ENCODE peak calls at places on chromosomes 5 and 9, in ten cellular contexts. One of them, this sample, is unnamed.

GRCh38 chr5:159616967-159617366 is 286.7 kb upstream of the IL12B start:
- DNase-seq in body of pancreas: no peak
- DNase-seq in MCF 10A: peak
- DNase-seq in IMR-90: peak
- DNase-seq in CD8-positive, alpha-beta T cell: no peak
- DNase-seq in AG04449: no peak
- DNase-seq in endothelial cell: no peak
- DNase-seq in colonic mucosa: no peak
- DNase-seq in RWPE1: peak
- DNase-seq in foreskin fibroblast: peak
- DNase-seq in this sample: no peak

GRCh38 chr5:73496984-73497457 is 1.2 kb upstream of the BTF3 start:
- DNase-seq in body of pancreas: no peak
- DNase-seq in MCF 10A: peak
- DNase-seq in IMR-90: peak
- DNase-seq in CD8-positive, alpha-beta T cell: no peak
- DNase-seq in AG04449: no peak
- DNase-seq in endothelial cell: no peak
- DNase-seq in colonic mucosa: no peak
- DNase-seq in RWPE1: peak
- DNase-seq in foreskin fibroblast: peak
- DNase-seq in this sample: no peak

GRCh38 chr9:91734371-91734981 is 215.6 kb downstream of the ROR2 start:
- DNase-seq in body of pancreas: peak
- DNase-seq in MCF 10A: peak
- DNase-seq in IMR-90: peak
- DNase-seq in CD8-positive, alpha-beta T cell: peak
- DNase-seq in AG04449: no peak
- DNase-seq in endothelial cell: peak
- DNase-seq in colonic mucosa: peak
- DNase-seq in RWPE1: peak
- DNase-seq in foreskin fibroblast: peak
- DNase-seq in this sample: peak

GRCh38 chr9:99606955-99607354 is 214.7 kb upstream of the NR4A3 start:
- DNase-seq in body of pancreas: no peak
- DNase-seq in MCF 10A: no peak
- DNase-seq in IMR-90: no peak
- DNase-seq in CD8-positive, alpha-beta T cell: no peak
- DNase-seq in AG04449: no peak
- DNase-seq in endothelial cell: no peak
- DNase-seq in colonic mucosa: no peak
- DNase-seq in RWPE1: peak
- DNase-seq in foreskin fibroblast: no peak
- DNase-seq in this sample: no peak

GRCh38 chr5:142915840-142916424 is 145.8 kb downstream of the ARHGAP26 start:
- DNase-seq in body of pancreas: peak
- DNase-seq in MCF 10A: peak
- DNase-seq in IMR-90: peak
- DNase-seq in CD8-positive, alpha-beta T cell: no peak
- DNase-seq in AG04449: no peak
- DNase-seq in endothelial cell: peak
- DNase-seq in colonic mucosa: peak
- DNase-seq in RWPE1: peak
- DNase-seq in foreskin fibroblast: peak
- DNase-seq in this sample: no peak

GRCh38 chr5:178120661-178121357 is 7.5 kb downstream of the N4BP3 start:
- DNase-seq in body of pancreas: peak
- DNase-seq in MCF 10A: peak
- DNase-seq in IMR-90: peak
- DNase-seq in CD8-positive, alpha-beta T cell: peak
- DNase-seq in AG04449: no peak
- DNase-seq in endothelial cell: no peak
- DNase-seq in colonic mucosa: peak
- DNase-seq in RWPE1: peak
- DNase-seq in foreskin fibroblast: peak
- DNase-seq in this sample: no peak

GRCh38 chr5:40784027-40784653 is 14.0 kb downstream of the PRKAA1 start:
- DNase-seq in body of pancreas: no peak
- DNase-seq in MCF 10A: no peak
- DNase-seq in IMR-90: no peak
- DNase-seq in CD8-positive, alpha-beta T cell: no peak
- DNase-seq in AG04449: no peak
- DNase-seq in endothelial cell: no peak
- DNase-seq in colonic mucosa: peak
- DNase-seq in RWPE1: no peak
- DNase-seq in foreskin fibroblast: no peak
- DNase-seq in this sample: no peak

GRCh38 chr5:1430121-1430795 is 15.0 kb downstream of the SLC6A3 start:
- DNase-seq in body of pancreas: no peak
- DNase-seq in MCF 10A: no peak
- DNase-seq in IMR-90: no peak
- DNase-seq in CD8-positive, alpha-beta T cell: no peak
- DNase-seq in AG04449: no peak
- DNase-seq in endothelial cell: no peak
- DNase-seq in colonic mucosa: no peak
- DNase-seq in RWPE1: no peak
- DNase-seq in foreskin fibroblast: no peak
- DNase-seq in this sample: no peak

GRCh38 chr5:14463629-14464028 is 118.0 kb upstream of the OTULINL start:
- DNase-seq in body of pancreas: no peak
- DNase-seq in MCF 10A: peak
- DNase-seq in IMR-90: peak
- DNase-seq in CD8-positive, alpha-beta T cell: no peak
- DNase-seq in AG04449: no peak
- DNase-seq in endothelial cell: no peak
- DNase-seq in colonic mucosa: peak
- DNase-seq in RWPE1: peak
- DNase-seq in foreskin fibroblast: peak
- DNase-seq in this sample: no peak

GRCh38 chr9:15935661-15936315 is 382.9 kb downstream of the CCDC171 start:
- DNase-seq in body of pancreas: no peak
- DNase-seq in MCF 10A: no peak
- DNase-seq in IMR-90: no peak
- DNase-seq in CD8-positive, alpha-beta T cell: no peak
- DNase-seq in AG04449: no peak
- DNase-seq in endothelial cell: no peak
- DNase-seq in colonic mucosa: no peak
- DNase-seq in RWPE1: no peak
- DNase-seq in foreskin fibroblast: peak
- DNase-seq in this sample: no peak

GRCh38 chr5:30040483-30041116 is 1152.9 kb upstream of the CDH6 start:
- DNase-seq in body of pancreas: peak
- DNase-seq in MCF 10A: peak
- DNase-seq in IMR-90: peak
- DNase-seq in CD8-positive, alpha-beta T cell: no peak
- DNase-seq in AG04449: no peak
- DNase-seq in endothelial cell: peak
- DNase-seq in colonic mucosa: peak
- DNase-seq in RWPE1: peak
- DNase-seq in foreskin fibroblast: no peak
- DNase-seq in this sample: no peak

GRCh38 chr5:134249469-134250379 is 23.9 kb upstream of the PPP2CA start:
- DNase-seq in body of pancreas: no peak
- DNase-seq in MCF 10A: peak
- DNase-seq in IMR-90: peak
- DNase-seq in CD8-positive, alpha-beta T cell: no peak
- DNase-seq in AG04449: no peak
- DNase-seq in endothelial cell: no peak
- DNase-seq in colonic mucosa: no peak
- DNase-seq in RWPE1: no peak
- DNase-seq in foreskin fibroblast: peak
- DNase-seq in this sample: no peak

DNA sequence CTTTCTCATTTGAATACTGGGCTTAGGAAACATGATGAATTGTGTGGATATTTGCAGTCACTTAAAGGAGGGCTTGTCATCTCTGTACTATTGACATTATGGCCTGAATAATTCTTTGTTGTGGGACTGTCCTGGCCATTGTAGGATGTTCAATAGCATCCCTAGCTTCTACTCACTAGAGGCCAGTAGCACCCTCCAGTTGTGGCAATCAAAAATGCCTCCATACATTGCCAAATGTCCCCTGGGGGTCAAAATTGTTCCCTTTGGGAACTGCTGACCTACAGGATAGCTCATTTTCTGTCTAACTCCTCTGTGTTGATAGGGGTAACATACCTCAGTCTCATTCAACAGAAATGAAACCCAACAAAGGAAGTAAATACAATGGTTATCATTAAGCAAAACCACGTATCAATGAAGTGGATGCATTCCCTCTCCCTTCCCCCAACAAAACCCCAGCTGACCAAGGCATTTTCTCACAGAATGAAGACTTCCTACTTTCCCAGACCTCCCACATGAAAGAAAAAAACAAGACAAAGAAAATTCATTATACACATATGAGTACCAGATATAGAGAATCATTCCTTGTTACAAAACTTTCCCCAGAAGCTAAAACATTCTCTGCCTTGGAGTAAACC is 18.1 kb downstream of the FYB1 start:
- DNase-seq in body of pancreas: no peak
- DNase-seq in MCF 10A: no peak
- DNase-seq in IMR-90: no peak
- DNase-seq in CD8-positive, alpha-beta T cell: no peak
- DNase-seq in AG04449: no peak
- DNase-seq in endothelial cell: no peak
- DNase-seq in colonic mucosa: no peak
- DNase-seq in RWPE1: no peak
- DNase-seq in foreskin fibroblast: no peak
- DNase-seq in this sample: no peak
- TF ChIP-seq CTCF in body of pancreas: no peak
- TF ChIP-seq CTCF in MCF 10A: no peak
- TF ChIP-seq CTCF in IMR-90: no peak
- TF ChIP-seq CTCF in CD8-positive, alpha-beta T cell: peak
- TF ChIP-seq CTCF in AG04449: no peak
- TF ChIP-seq CTCF in endothelial cell: no peak
- TF ChIP-seq CTCF in colonic mucosa: no peak
- TF ChIP-seq CTCF in RWPE1: no peak
- TF ChIP-seq CTCF in foreskin fibroblast: no peak
- TF ChIP-seq CTCF in this sample: no peak

GRCh38 chr9:21075484-21075883 is 2.3 kb downstream of the IFNB1 start:
- DNase-seq in body of pancreas: no peak
- DNase-seq in MCF 10A: no peak
- DNase-seq in IMR-90: no peak
- DNase-seq in CD8-positive, alpha-beta T cell: no peak
- DNase-seq in AG04449: no peak
- DNase-seq in endothelial cell: no peak
- DNase-seq in colonic mucosa: no peak
- DNase-seq in RWPE1: no peak
- DNase-seq in foreskin fibroblast: no peak
- DNase-seq in this sample: no peak

GRCh38 chr9:21077842-21078241 is at the start of gene IFNB1:
- DNase-seq in body of pancreas: no peak
- DNase-seq in MCF 10A: no peak
- DNase-seq in IMR-90: no peak
- DNase-seq in CD8-positive, alpha-beta T cell: no peak
- DNase-seq in AG04449: no peak
- DNase-seq in endothelial cell: no peak
- DNase-seq in colonic mucosa: no peak
- DNase-seq in RWPE1: no peak
- DNase-seq in foreskin fibroblast: no peak
- DNase-seq in this sample: no peak

GRCh38 chr9:21081451-21081850 is 3.7 kb upstream of the IFNB1 start:
- DNase-seq in body of pancreas: no peak
- DNase-seq in MCF 10A: no peak
- DNase-seq in IMR-90: no peak
- DNase-seq in CD8-positive, alpha-beta T cell: no peak
- DNase-seq in AG04449: no peak
- DNase-seq in endothelial cell: no peak
- DNase-seq in colonic mucosa: no peak
- DNase-seq in RWPE1: no peak
- DNase-seq in foreskin fibroblast: no peak
- DNase-seq in this sample: no peak

GRCh38 chr9:21080793-21081192 is 3.1 kb upstream of the IFNB1 start:
- DNase-seq in body of pancreas: no peak
- DNase-seq in MCF 10A: no peak
- DNase-seq in IMR-90: no peak
- DNase-seq in CD8-positive, alpha-beta T cell: no peak
- DNase-seq in AG04449: no peak
- DNase-seq in endothelial cell: no peak
- DNase-seq in colonic mucosa: no peak
- DNase-seq in RWPE1: no peak
- DNase-seq in foreskin fibroblast: no peak
- DNase-seq in this sample: no peak

DNA sequence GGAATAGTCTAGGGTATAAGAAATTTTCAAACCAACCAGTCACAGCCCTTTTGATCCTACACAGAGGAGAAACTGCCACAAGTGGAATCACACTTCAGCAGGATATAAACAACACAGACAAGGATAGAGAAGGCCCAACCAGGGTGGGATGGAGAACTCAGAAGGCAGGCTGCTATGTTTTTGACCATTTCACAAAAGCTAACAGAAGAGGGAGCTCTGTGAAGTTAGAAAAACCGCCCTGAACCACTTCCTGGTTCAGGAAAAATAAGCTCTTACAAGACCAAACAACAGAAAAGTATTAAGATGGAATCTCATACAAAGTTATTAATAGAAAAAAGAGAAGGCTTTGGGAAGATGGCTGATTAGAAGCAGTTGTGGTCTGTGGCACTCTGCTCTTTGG is 960 bp upstream of the IFNB1 start:
- DNase-seq in body of pancreas: no peak
- DNase-seq in MCF 10A: no peak
- DNase-seq in IMR-90: no peak
- DNase-seq in CD8-positive, alpha-beta T cell: no peak
- DNase-seq in AG04449: no peak
- DNase-seq in endothelial cell: no peak
- DNase-seq in colonic mucosa: no peak
- DNase-seq in RWPE1: no peak
- DNase-seq in foreskin fibroblast: no peak
- DNase-seq in this sample: no peak
- TF ChIP-seq CTCF in body of pancreas: no peak
- TF ChIP-seq CTCF in MCF 10A: no peak
- TF ChIP-seq CTCF in IMR-90: peak
- TF ChIP-seq CTCF in CD8-positive, alpha-beta T cell: no peak
- TF ChIP-seq CTCF in AG04449: no peak
- TF ChIP-seq CTCF in endothelial cell: no peak
- TF ChIP-seq CTCF in colonic mucosa: no peak
- TF ChIP-seq CTCF in RWPE1: no peak
- TF ChIP-seq CTCF in foreskin fibroblast: peak
- TF ChIP-seq CTCF in this sample: no peak

DNA sequence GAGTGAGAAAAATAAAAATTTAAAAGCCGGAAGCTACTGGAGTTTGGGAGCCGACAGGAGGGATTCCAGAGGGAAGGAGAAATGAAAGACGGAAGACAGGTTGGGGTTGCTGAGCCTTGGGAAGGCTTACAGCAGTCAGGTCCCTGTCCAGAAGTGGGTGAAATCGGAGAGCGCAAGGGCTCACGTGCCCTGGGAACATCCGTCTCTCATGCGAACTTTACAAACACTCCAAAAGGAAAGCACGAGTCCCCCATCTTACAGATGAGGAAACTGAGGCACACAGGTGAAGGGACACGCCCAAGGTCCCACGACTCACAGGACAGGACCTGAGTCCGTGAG is 351 bp upstream of the OLFML2A start:
- DNase-seq in body of pancreas: no peak
- DNase-seq in MCF 10A: no peak
- DNase-seq in IMR-90: no peak
- DNase-seq in CD8-positive, alpha-beta T cell: no peak
- DNase-seq in AG04449: no peak
- DNase-seq in endothelial cell: no peak
- DNase-seq in colonic mucosa: no peak
- DNase-seq in RWPE1: no peak
- DNase-seq in foreskin fibroblast: no peak
- DNase-seq in this sample: no peak
- TF ChIP-seq CTCF in body of pancreas: no peak
- TF ChIP-seq CTCF in MCF 10A: no peak
- TF ChIP-seq CTCF in IMR-90: no peak
- TF ChIP-seq CTCF in CD8-positive, alpha-beta T cell: no peak
- TF ChIP-seq CTCF in AG04449: no peak
- TF ChIP-seq CTCF in endothelial cell: no peak
- TF ChIP-seq CTCF in colonic mucosa: no peak
- TF ChIP-seq CTCF in RWPE1: no peak
- TF ChIP-seq CTCF in foreskin fibroblast: no peak
- TF ChIP-seq CTCF in this sample: no peak

GRCh38 chr9:87497604-87498045 is at the start of gene DAPK1:
- DNase-seq in body of pancreas: peak
- DNase-seq in MCF 10A: peak
- DNase-seq in IMR-90: no peak
- DNase-seq in CD8-positive, alpha-beta T cell: no peak
- DNase-seq in AG04449: no peak
- DNase-seq in endothelial cell: peak
- DNase-seq in colonic mucosa: peak
- DNase-seq in RWPE1: peak
- DNase-seq in foreskin fibroblast: peak
- DNase-seq in this sample: peak
- TF ChIP-seq CTCF in body of pancreas: no peak
- TF ChIP-seq CTCF in MCF 10A: no peak
- TF ChIP-seq CTCF in IMR-90: no peak
- TF ChIP-seq CTCF in CD8-positive, alpha-beta T cell: no peak
- TF ChIP-seq CTCF in AG04449: no peak
- TF ChIP-seq CTCF in endothelial cell: peak
- TF ChIP-seq CTCF in colonic mucosa: no peak
- TF ChIP-seq CTCF in RWPE1: no peak
- TF ChIP-seq CTCF in foreskin fibroblast: no peak
- TF ChIP-seq CTCF in this sample: no peak

This sample was measured in omental fat pad.